ENCODE peak calls at places on chromosomes 6 and 20, in six cellular contexts. W, V, J, C, Z and M are unnamed samples.

GRCh38 chr6:28807682-28808280 is 116.0 kb downstream of the TRIM27 start:
- DNase-seq in W (peak; percentile 43), V (peak; percentile 57), J (no peak), C (peak; percentile 71), Z (peak; percentile 43), M (peak; percentile 64)

GRCh38 chr6:149484733-149485700 is at the start of gene ZC3H12D:
- DNase-seq in W (peak; percentile 75), V (peak; percentile 60), J (peak; percentile 60), C (peak; percentile 83), Z (peak; percentile 83), M (peak; percentile 86)

GRCh38 chr6:32940656-32941411 is at the start of gene HLA-DMB:
- DNase-seq in W (peak; percentile 53), V (peak; percentile 64), J (no peak), C (peak; percentile 40), Z (peak; percentile 91), M (peak; percentile 84)

GRCh38 chr6:36904851-36905393 is 19.2 kb downstream of the C6orf89 start:
- DNase-seq in W (no peak), V (no peak), J (no peak), C (no peak), Z (no peak), M (no peak)

GRCh38 chr6:143694560-143694959 is 16.8 kb downstream of the PHACTR2 start:
- DNase-seq in W (no peak), V (no peak), J (no peak), C (no peak), Z (no peak), M (no peak)

GRCh38 chr6:105164418-105164817 is 15.4 kb downstream of the POPDC3 start:
- DNase-seq in W (no peak), V (peak; percentile 26), J (no peak), C (no peak), Z (no peak), M (peak; percentile 43)

GRCh38 chr6:57432162-57432561 is 114.7 kb downstream of the PRIM2 start:
- DNase-seq in W (no peak), V (peak; percentile 78), J (no peak), C (no peak), Z (no peak), M (peak; percentile 88)

GRCh38 chr6:19301980-19302379 is 535.2 kb upstream of the ID4 start:
- DNase-seq in W (no peak), V (peak; percentile 59), J (no peak), C (no peak), Z (no peak), M (peak; percentile 20)

GRCh38 chr6:136405410-136406029 is 115.9 kb upstream of the BCLAF1 start:
- DNase-seq in W (peak; percentile 68), V (peak; percentile 27), J (no peak), C (no peak), Z (no peak), M (peak; percentile 13)

GRCh38 chr6:18507018-18507415 is 119.9 kb downstream of the RNF144B start:
- DNase-seq in W (no peak), V (no peak), J (no peak), C (no peak), Z (peak; percentile 24), M (no peak)

GRCh38 chr6:167799033-167799933 is 27.4 kb upstream of the AFDN start:
- DNase-seq in W (no peak), V (peak; percentile 27), J (no peak), C (no peak), Z (no peak), M (peak; percentile 32)

GRCh38 chr20:3161316-3162079 is 1.8 kb upstream of the FASTKD5 start:
- DNase-seq in W (no peak), V (no peak), J (no peak), C (no peak), Z (no peak), M (no peak)

GRCh38 chr20:7650481-7650880 is 289.8 kb downstream of the HAO1 start:
- DNase-seq in W (no peak), V (peak; percentile 62), J (no peak), C (no peak), Z (peak; percentile 82), M (peak; percentile 84)

GRCh38 chr6:148269386-148269785 is 73.3 kb upstream of the SASH1 start:
- DNase-seq in W (no peak), V (no peak), J (no peak), C (no peak), Z (no peak), M (no peak)

GRCh38 chr6:148272597-148272996 is 70.0 kb upstream of the SASH1 start:
- DNase-seq in W (no peak), V (no peak), J (no peak), C (no peak), Z (no peak), M (peak; percentile 55)

GRCh38 chr6:148274809-148275208 is 67.8 kb upstream of the SASH1 start:
- DNase-seq in W (no peak), V (no peak), J (no peak), C (no peak), Z (no peak), M (no peak)

GRCh38 chr6:148272084-148272483 is 70.6 kb upstream of the SASH1 start:
- DNase-seq in W (no peak), V (peak; percentile 93), J (no peak), C (no peak), Z (no peak), M (peak; percentile 90)

GRCh38 chr6:148273962-148274752 is 68.5 kb upstream of the SASH1 start:
- DNase-seq in W (no peak), V (no peak), J (no peak), C (no peak), Z (no peak), M (peak; percentile 44)
- TF ChIP-seq CTCF in W (no peak), V (no peak), J (no peak), C (no peak), Z (no peak), M (peak; percentile 29)

GRCh38 chr6:138451043-138451442 is 47.0 kb downstream of the HEBP2 start:
- DNase-seq in W (no peak), V (no peak), J (no peak), C (no peak), Z (no peak), M (no peak)

GRCh38 chr6:138450445-138450844 is 46.4 kb downstream of the HEBP2 start:
- DNase-seq in W (no peak), V (no peak), J (no peak), C (no peak), Z (no peak), M (no peak)

GRCh38 chr6:138454976-138455706 is 44.2 kb downstream of the NHSL1 start:
- DNase-seq in W (no peak), V (no peak), J (no peak), C (no peak), Z (no peak), M (peak; percentile 34)

GRCh38 chr6:138456393-138456775 is 42.9 kb downstream of the NHSL1 start:
- DNase-seq in W (no peak), V (no peak), J (no peak), C (no peak), Z (no peak), M (no peak)

DNA sequence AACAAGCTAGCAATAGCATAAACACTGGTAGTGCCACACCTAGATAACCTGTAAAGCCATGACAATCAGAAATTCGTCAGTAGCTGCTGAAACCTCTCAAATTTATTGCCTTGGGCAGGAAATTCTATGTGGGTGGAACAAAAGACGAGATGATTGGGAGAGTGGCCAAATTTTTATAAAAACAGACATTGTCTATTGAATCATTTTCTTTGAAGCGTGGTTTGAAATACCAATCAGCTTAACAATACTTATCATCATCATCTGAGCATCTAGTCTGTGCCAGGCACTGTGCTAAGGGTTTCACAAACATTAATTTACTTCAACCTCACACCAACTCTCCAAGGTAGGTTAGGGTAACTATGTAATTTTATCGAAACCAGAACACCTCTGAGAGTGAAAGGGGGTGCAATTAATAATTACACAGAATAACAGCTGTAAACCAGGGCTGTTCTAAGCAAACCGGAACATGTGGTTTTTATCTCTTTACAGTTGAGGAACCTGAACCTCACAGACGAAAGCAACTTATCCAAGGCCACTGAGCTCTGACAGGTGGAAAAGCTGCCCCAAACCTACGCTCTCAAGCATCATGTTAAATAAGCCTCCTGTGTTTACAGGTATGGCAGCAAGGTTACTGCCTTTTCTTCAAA is 43.4 kb downstream of the NHSL1 start:
- DNase-seq in W (no peak), V (no peak), J (no peak), C (no peak), Z (peak; percentile 61), M (peak; percentile 44)
- H3K4me3 ChIP-seq in W (no peak overlapping the region), V (no peak overlapping the region), J (no peak overlapping the region), C (no peak overlapping the region), Z (peak overlapping the region; percentile 7), M (no peak overlapping the region)

GRCh38 chr6:107489636-107490567 is at the start of gene SOBP:
- DNase-seq in W (no peak), V (peak; percentile 53), J (peak; percentile 80), C (no peak), Z (peak; percentile 91), M (peak; percentile 26)
- TF ChIP-seq CTCF in W (no peak), V (no peak), J (peak; percentile 49), C (no peak), Z (peak; percentile 60), M (no peak)

GRCh38 chr6:166448432-166448831 is 65.7 kb upstream of the MPC1 start:
- DNase-seq in W (no peak), V (no peak), J (no peak), C (no peak), Z (no peak), M (no peak)
- H3K4me3 ChIP-seq in W (no peak overlapping the region), V (no peak overlapping the region), J (no peak overlapping the region), C (no peak overlapping the region), Z (no peak overlapping the region), M (no peak overlapping the region)

GRCh38 chr6:20791074-20791473 is 256.8 kb downstream of the CDKAL1 start:
- DNase-seq in W (no peak), V (no peak), J (no peak), C (no peak), Z (no peak), M (no peak)

GRCh38 chr6:20791932-20792331 is 257.7 kb downstream of the CDKAL1 start:
- DNase-seq in W (no peak), V (peak; percentile 39), J (no peak), C (no peak), Z (no peak), M (peak; percentile 36)

GRCh38 chr6:20789162-20789561 is 254.9 kb downstream of the CDKAL1 start:
- DNase-seq in W (no peak), V (peak; percentile 56), J (no peak), C (no peak), Z (no peak), M (peak; percentile 69)

GRCh38 chr6:20793174-20793573 is 258.9 kb downstream of the CDKAL1 start:
- DNase-seq in W (no peak), V (no peak), J (no peak), C (no peak), Z (no peak), M (no peak)

DNA sequence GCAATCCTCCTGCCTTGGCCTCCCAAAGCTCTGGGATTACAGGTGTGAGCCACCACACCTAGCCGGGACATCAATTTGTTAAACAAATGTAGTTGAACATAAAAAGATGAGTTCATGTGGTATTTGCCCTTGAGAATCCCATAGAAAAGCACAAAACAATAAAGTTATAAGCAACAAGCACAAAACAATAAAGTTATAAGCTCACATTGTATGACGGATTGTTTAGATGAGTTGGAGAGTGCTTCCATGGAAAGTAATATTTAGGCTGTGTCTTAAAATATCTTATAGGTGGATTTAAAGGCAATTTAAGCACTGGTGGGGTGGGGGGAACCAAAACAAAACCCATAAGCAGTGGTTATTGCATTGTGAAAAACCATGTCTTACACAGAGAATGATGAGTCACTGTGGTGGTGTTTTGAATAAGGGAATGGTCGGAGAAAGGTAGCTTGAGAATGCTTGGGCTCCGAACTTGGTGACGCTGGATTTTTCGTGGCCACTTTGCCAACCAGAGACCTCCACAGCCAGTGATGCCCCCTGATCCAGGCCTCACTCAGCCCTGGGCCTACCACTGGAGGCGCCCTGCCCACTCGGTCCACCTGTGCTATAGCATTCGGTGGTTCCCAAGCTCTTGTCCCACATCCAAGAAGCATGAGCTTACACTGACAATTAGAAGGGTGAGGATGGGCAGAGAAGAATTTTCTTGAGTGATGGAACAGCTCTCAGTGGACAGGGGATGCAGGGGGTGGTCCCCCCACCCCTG is 256.0 kb downstream of the CDKAL1 start:
- DNase-seq in W (no peak), V (no peak), J (no peak), C (no peak), Z (no peak), M (peak; percentile 30)
- TF ChIP-seq CTCF in W (no peak), V (no peak), J (no peak), C (no peak), Z (no peak), M (no peak)